ENCODE peak calls at places on chromosomes 2 and 18, in eight cellular contexts. D is ELR; Q is RPMI7951; P is heart left ventricle; N is breast epithelium; Z is CD8-positive, alpha-beta memory T cell; S is upper lobe of right lung; I is aorta. Y is an unnamed sample.

GRCh38 chr2:160970052-160970846 is 190.0 kb upstream of the TANK start:
- DNase-seq in I (no peak), N (no peak), P (peak), S (no peak), Q (peak), D (peak), Z (no peak), Y (peak)

GRCh38 chr18:55430026-55430425 is 158.0 kb downstream of the TCF4 start:
- DNase-seq in P (no peak), Z (no peak), N (no peak), I (no peak), D (no peak), S (no peak), Q (no peak), Y (no peak)

GRCh38 chr2:47534179-47534919 is 131.4 kb downstream of the MSH2 start:
- DNase-seq in I (no peak), Z (no peak), N (no peak), D (peak), Q (peak), S (no peak), P (no peak), Y (peak)

GRCh38 chr2:68849579-68850030 is 21.6 kb downstream of the BMP10 start:
- DNase-seq in I (no peak), D (peak), N (no peak), S (no peak), P (no peak), Q (peak), Z (no peak), Y (no peak)

GRCh38 chr2:102473020-102473419 is at the start of gene SLC9A4:
- DNase-seq in P (no peak), D (peak), Q (peak), S (no peak), Z (peak), I (no peak), N (no peak), Y (peak)

GRCh38 chr18:4433762-4434161 is 21.3 kb downstream of the DLGAP1 start:
- DNase-seq in D (no peak), I (no peak), Q (no peak), Z (no peak), N (no peak), P (no peak), S (no peak), Y (peak)

GRCh38 chr2:64461271-64462058 is 7.5 kb downstream of the LGALSL start:
- DNase-seq in Q (no peak), S (no peak), Z (no peak), I (no peak), N (no peak), P (no peak), D (no peak), Y (no peak)

GRCh38 chr2:177881921-177882320 is 190.7 kb downstream of the PDE11A start:
- DNase-seq in S (no peak), Z (no peak), N (no peak), I (no peak), Q (no peak), P (no peak), D (no peak), Y (no peak)

GRCh38 chr2:54454922-54455583 is 1.1 kb upstream of the SPTBN1 start:
- DNase-seq in Q (peak), P (peak), Z (no peak), D (no peak), S (peak), I (peak), N (no peak), Y (no peak)

GRCh38 chr18:79797518-79798345 is at the start of gene KCNG2:
- DNase-seq in P (peak), S (peak), I (peak), Z (peak), D (no peak), N (peak), Q (no peak), Y (no peak)

GRCh38 chr2:62573137-62573731 is 67.2 kb upstream of the TMEM17 start:
- DNase-seq in P (no peak), I (no peak), Q (no peak), S (no peak), N (no peak), Z (no peak), D (no peak), Y (no peak)

GRCh38 chr2:136582631-136583205 is 182.6 kb upstream of the THSD7B start:
- DNase-seq in N (no peak), P (peak), I (no peak), Q (peak), S (no peak), D (peak), Z (no peak), Y (peak)

GRCh38 chr18:26504831-26505230 is 43.5 kb downstream of the KCTD1 start:
- DNase-seq in N (no peak), S (no peak), Z (no peak), Q (no peak), P (no peak), D (no peak), I (no peak), Y (no peak)

GRCh38 chr18:34970106-34970505 is 71.1 kb upstream of the MAPRE2 start:
- DNase-seq in D (peak), S (no peak), Z (no peak), Q (no peak), P (no peak), N (no peak), I (no peak), Y (no peak)

GRCh38 chr2:147910990-147911473 is 66.2 kb downstream of the ACVR2A start:
- DNase-seq in Q (peak), D (peak), S (no peak), N (no peak), Z (peak), I (no peak), P (no peak), Y (peak)

GRCh38 chr2:205748660-205749059 is 66.4 kb downstream of the NRP2 start:
- DNase-seq in N (no peak), P (no peak), S (no peak), Z (no peak), D (peak), I (no peak), Q (peak), Y (no peak)

GRCh38 chr2:181683518-181684453 is 3.5 kb upstream of the NEUROD1 start:
- DNase-seq in D (peak), I (no peak), S (no peak), N (no peak), P (no peak), Q (peak), Z (no peak), Y (no peak)

GRCh38 chr2:189698020-189698887 is 23.8 kb downstream of the ANKAR start:
- DNase-seq in I (no peak), S (no peak), D (peak), Q (peak), P (no peak), Z (no peak), N (no peak), Y (peak)

GRCh38 chr2:43270930-43271615 is 44.7 kb upstream of the ZFP36L2 start:
- DNase-seq in S (no peak), D (peak), P (no peak), Q (no peak), Z (no peak), N (no peak), I (no peak), Y (no peak)

GRCh38 chr2:183408562-183408961 is 284.3 kb downstream of the NUP35 start:
- DNase-seq in D (no peak), Q (no peak), I (no peak), S (no peak), N (no peak), Z (no peak), P (no peak), Y (no peak)

GRCh38 chr2:181370126-181370525 is 87.1 kb upstream of the ITGA4 start:
- DNase-seq in Q (no peak), I (no peak), N (no peak), Z (no peak), P (no peak), S (no peak), D (no peak), Y (no peak)

GRCh38 chr2:234422242-234422641 is 74.6 kb downstream of the ARL4C start:
- DNase-seq in N (no peak), P (no peak), D (peak), Z (no peak), Q (peak), S (no peak), I (no peak), Y (peak)

GRCh38 chr2:205717999-205718398 is 35.7 kb downstream of the NRP2 start:
- DNase-seq in S (no peak), N (no peak), P (no peak), Q (no peak), D (no peak), I (no peak), Z (no peak), Y (no peak)

GRCh38 chr2:231411871-231412615 is 16.5 kb downstream of the B3GNT7 start:
- DNase-seq in P (peak), N (peak), Q (peak), S (peak), I (peak), Z (peak), D (peak), Y (peak)

GRCh38 chr2:47070920-47071824 is 83.9 kb downstream of the STPG4 start:
- DNase-seq in D (peak), Z (no peak), P (peak), Q (peak), N (no peak), I (peak), S (peak), Y (peak)

GRCh38 chr2:144147356-144147755 is 372.6 kb downstream of the ZEB2 start:
- DNase-seq in I (no peak), D (no peak), Q (no peak), S (no peak), N (no peak), P (no peak), Z (no peak), Y (no peak)

Y was measured in astrocyte of the spinal cord.